ENCODE peak calls at places on chromosome 18, in five cellular contexts. Y is stomach, I is SK-N-SH, V is GM23338, M is breast epithelium. G is an unnamed sample. For H3K4me1, the result is how much of the 10 kb centered on the place peaks cover.

GRCh38 chr18:63150942-63151421 is 168.6 kb downstream of the BCL2 start:
- DNase-seq in Y (no peak), M (no peak), V (no peak), I (peak), G (no peak)

GRCh38 chr18:32276896-32277295 is 87.1 kb downstream of the MEP1B start:
- DNase-seq in I (no peak), V (no peak), M (no peak), Y (no peak), G (no peak)

GRCh38 chr18:63542069-63542468 is at the start of gene SERPINB12:
- DNase-seq in I (no peak), V (no peak), M (no peak), Y (no peak), G (no peak)

GRCh38 chr18:43396266-43396665 is 119.0 kb upstream of the SYT4 start:
- DNase-seq in M (no peak), V (peak), Y (no peak), I (peak), G (no peak)

GRCh38 chr18:36889316-36889715 is 60.4 kb downstream of the KIAA1328 start:
- DNase-seq in Y (no peak), M (no peak), V (no peak), I (no peak), G (no peak)

GRCh38 chr18:29181151-29181901 is 1004.4 kb upstream of the CDH2 start:
- DNase-seq in V (no peak), Y (no peak), M (no peak), I (no peak), G (no peak)

GRCh38 chr18:76099931-76100457 is 395.0 kb downstream of the ZNF516 start:
- DNase-seq in V (peak), I (no peak), Y (no peak), M (no peak), G (no peak)

GRCh38 chr18:49560277-49561126 is 1.4 kb upstream of the LIPG start:
- DNase-seq in M (no peak), I (peak), V (peak), Y (no peak), G (peak)

GRCh38 chr18:77702686-77703085 is 453.0 kb downstream of the GALR1 start:
- DNase-seq in Y (no peak), M (no peak), V (peak), I (peak), G (no peak)

GRCh38 chr18:70419526-70419925 is 130.7 kb downstream of the SOCS6 start:
- DNase-seq in Y (no peak), V (no peak), I (no peak), M (no peak), G (no peak)

GRCh38 chr18:74381621-74382350 is 66.1 kb downstream of the C18orf63 start:
- DNase-seq in V (no peak), I (no peak), Y (no peak), M (no peak), G (no peak)

GRCh38 chr18:66603941-66604627 is at the start of gene CDH19:
- DNase-seq in M (no peak), Y (no peak), V (no peak), I (no peak), G (no peak)

GRCh38 chr18:57433492-57434176 is 1.5 kb upstream of the ONECUT2 start:
- DNase-seq in Y (no peak), M (no peak), V (peak), I (no peak), G (no peak)

GRCh38 chr18:48832961-48833700 is 117.6 kb downstream of the SMAD7 start:
- DNase-seq in Y (peak), I (no peak), V (no peak), M (peak), G (peak)

GRCh38 chr18:79558196-79559120 is 121.1 kb upstream of the CTDP1 start:
- DNase-seq in Y (no peak), V (no peak), I (no peak), M (no peak), G (no peak)
- TF ChIP-seq POLR2AphosphoS5 in Y (no peak), V (no peak), I (no peak), M (no peak), G (no peak)

DNA sequence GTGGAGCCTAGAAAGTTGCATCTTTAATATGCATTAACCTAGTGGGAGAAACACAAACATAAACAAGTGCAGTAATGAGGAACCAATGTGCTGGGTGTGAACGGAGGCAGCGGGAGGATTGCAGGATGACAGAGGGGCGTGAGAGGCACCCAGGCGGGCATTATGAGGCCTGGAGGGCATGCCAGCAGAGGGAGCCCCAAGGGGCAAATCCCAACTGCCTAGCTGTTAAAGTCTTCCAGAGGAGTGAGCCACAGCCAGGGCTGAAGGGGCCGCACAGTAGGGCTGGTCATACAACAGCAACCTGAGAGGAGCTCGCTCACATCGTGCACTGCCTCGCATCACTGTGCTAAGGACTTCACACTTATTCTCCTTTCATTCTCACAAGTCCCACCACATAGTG is 13.3 kb upstream of the PRELID3A start:
- DNase-seq in M (no peak), Y (no peak), V (peak), I (no peak), G (peak)
- TF ChIP-seq CTCF in M (no peak), Y (peak), V (peak), I (peak), G (peak)

GRCh38 chr18:13551841-13552733 is 174.3 kb downstream of the FAM210A start:
- DNase-seq in Y (no peak), V (no peak), I (no peak), M (no peak), G (no peak)
- H3K4me1 ChIP-seq in Y (under half), V (under half), I (under half), M (under half), G (under half)

GRCh38 chr18:79735071-79735980 is 55.7 kb downstream of the CTDP1 start:
- DNase-seq in I (no peak), V (no peak), Y (no peak), M (no peak), G (no peak)

GRCh38 chr18:79733135-79733609 is 53.6 kb downstream of the CTDP1 start:
- DNase-seq in I (no peak), M (no peak), V (no peak), Y (no peak), G (no peak)

GRCh38 chr18:79732721-79733025 is 53.1 kb downstream of the CTDP1 start:
- DNase-seq in I (no peak), M (no peak), Y (no peak), V (no peak), G (no peak)

GRCh38 chr18:79736230-79736629 is 56.6 kb downstream of the CTDP1 start:
- DNase-seq in I (no peak), M (no peak), Y (no peak), V (no peak), G (no peak)

DNA sequence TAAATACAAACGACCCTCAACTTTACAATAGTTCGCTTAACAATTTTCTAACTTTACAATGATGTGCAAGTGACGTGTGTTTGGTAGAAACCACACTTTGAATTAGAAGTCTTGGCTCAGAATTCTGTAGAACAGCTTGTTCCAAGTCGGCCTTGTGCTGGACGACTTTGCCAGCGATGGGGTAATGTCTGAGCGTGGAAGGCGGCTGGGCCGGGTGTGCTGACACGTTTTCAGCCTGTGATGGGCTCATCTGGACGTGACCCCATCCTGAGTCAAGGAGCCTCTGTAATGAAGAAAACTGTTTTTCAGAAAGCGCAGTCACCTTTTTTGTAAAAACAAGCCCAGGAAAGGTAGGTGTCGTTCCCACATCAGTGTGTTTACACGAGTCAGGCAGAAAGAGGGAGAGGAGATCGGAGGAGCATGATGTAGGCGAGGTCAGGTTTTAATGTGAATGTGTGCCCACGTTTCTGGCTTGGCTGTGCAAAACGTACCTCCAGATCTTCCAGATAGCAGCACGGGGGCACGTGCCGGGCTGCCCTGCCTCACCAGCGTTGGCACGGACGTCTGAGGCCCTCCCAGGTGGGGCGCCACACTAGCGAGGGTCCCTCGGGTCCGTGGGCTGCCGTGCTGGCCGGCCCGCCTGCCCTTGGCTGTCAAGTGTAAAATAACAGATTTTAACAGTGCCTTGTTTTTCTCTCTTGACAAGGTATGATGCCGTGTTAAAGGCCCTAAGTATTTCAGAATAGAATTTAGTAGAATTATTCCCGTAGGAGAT is 54.6 kb downstream of the CTDP1 start:
- DNase-seq in M (no peak), Y (no peak), V (no peak), I (no peak), G (no peak)
- TF ChIP-seq POLR2AphosphoS5 in M (no peak), Y (no peak), V (no peak), I (no peak), G (no peak)

DNA sequence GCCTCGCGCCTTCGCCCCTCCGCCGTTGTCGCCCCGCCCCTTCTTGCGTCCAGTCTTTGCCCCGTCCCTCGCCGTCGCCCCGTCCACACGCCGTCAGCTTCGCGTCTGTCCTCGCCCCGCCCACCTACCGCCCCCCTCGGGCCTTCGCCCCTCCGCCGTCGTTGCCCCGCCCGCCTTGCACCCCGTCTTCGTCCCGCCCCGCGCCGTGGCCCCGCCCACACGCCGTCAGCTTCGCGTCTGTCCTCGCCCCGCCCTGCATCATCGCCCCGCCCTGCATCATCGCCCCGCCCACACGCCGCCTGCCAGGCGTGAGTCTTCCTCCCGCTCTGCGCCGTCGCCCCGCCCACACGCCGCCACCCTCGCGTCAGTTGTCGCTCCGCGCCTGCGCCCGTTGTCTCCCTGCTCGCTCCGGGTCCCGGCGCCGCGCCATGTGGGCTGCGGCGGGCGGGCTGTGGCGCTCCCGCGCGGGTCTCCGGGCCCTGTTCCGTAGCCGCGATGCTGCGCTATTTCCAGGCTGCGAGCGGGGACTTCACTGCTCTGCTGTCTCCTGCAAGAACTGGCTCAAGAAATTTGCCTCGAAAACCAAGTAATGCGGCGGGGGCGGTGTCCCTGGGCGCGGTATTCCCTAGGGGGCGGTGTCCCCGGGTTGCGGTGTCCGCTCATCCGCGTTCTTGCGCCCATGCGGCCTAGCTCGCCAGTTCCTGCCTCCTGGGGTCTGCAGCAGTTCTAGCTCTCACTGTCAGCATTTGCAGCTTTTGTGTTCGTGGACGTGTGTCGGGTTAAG is at the start of gene RBFA:
- DNase-seq in M (peak), Y (peak), I (peak), V (peak), G (peak)
- TF ChIP-seq CTCF in M (peak), Y (peak), I (peak), V (peak), G (peak)

GRCh38 chr18:78901923-78902794 is 77.5 kb upstream of the SALL3 start:
- DNase-seq in Y (no peak), M (no peak), V (no peak), I (no peak), G (no peak)

GRCh38 chr18:78900938-78901909 is 78.4 kb upstream of the SALL3 start:
- DNase-seq in I (no peak), M (no peak), V (no peak), Y (no peak), G (no peak)

GRCh38 chr18:78898066-78898465 is 81.6 kb upstream of the SALL3 start:
- DNase-seq in I (no peak), V (no peak), M (no peak), Y (no peak), G (no peak)

GRCh38 chr18:78898635-78899034 is 81.0 kb upstream of the SALL3 start:
- DNase-seq in M (no peak), I (no peak), V (no peak), Y (no peak), G (no peak)

GRCh38 chr18:78899241-78899640 is 80.4 kb upstream of the SALL3 start:
- DNase-seq in Y (no peak), I (no peak), V (no peak), M (no peak), G (no peak)
- H3K4me1 ChIP-seq in Y (under half), I (under half), V (under half), M (under half), G (under half)

GRCh38 chr18:12307871-12308385 is at the start of gene TUBB6:
- DNase-seq in I (peak), M (peak), Y (peak), V (peak), G (peak)
- TF ChIP-seq POLR2AphosphoS5 in I (peak), M (peak), Y (peak), V (peak), G (peak)

GRCh38 chr18:23824235-23824634 is 135.0 kb downstream of the LAMA3 start:
- DNase-seq in M (no peak), Y (no peak), I (no peak), V (no peak), G (no peak)
- TF ChIP-seq CTCF in M (no peak), Y (no peak), I (peak), V (peak), G (no peak)

DNA sequence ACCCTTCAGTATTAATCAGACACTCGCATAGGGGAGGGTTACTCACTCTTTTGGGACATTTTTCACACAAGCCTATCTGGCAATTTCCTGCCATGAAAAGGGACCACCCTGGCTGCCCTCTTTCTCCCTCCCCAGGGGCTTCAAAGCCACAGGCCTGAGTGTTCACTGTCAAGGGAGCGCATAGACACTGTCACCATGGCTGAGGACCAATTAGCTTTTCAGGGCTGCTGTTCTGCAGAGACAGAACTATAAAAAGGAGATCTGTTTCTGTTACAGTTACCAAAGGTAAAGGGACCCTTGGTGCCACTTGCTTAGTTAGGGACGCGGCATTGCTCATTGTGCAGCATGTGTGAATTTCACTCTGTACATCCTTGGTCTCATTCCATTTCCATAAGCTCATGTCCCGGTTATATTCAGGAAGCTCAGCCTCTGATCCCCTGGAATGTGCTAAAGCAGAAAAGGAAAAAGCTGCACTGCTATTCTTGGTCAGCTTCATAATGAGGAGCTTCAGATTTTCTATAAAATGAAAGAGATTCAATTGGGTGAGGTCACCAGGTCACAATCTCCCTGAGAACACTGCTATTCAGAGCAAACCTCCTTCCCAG is 55.5 kb upstream of the RNF152 start:
- DNase-seq in Y (no peak), V (no peak), I (no peak), M (no peak), G (no peak)
- H3K4me1 ChIP-seq in Y (under half), V (under half), I (under half), M (under half), G (under half)

G was measured in transverse colon.